ENCODE peak calls at places on chromosomes 2 and 18, in six cellular contexts. W is A549; S is K562; C is stimulated activated CD4-positive, alpha-beta T cell treated with anti-CD3 and anti-CD28 coated beads, Interleukin-4, amount 100 ng/mL, for 24 hours; D is NCI-H2081; G is COR-L47. K is an unnamed sample.

GRCh38 chr2:61962095-61962984 is 56.9 kb downstream of the COMMD1 start:
- DNase-seq in W (no peak), C (no peak), G (no peak), D (no peak), S (no peak), K (no peak)

GRCh38 chr2:74048843-74049519 is 64.3 kb downstream of the TET3 start:
- DNase-seq in W (no peak), D (no peak), G (no peak), S (peak), C (no peak), K (no peak)

GRCh38 chr2:241977557-241978300 is 108.2 kb downstream of the RTP5 start:
- DNase-seq in S (no peak), G (no peak), D (no peak), W (no peak), C (no peak), K (no peak)

GRCh38 chr18:3411854-3412268 is 38.1 kb upstream of the TGIF1 start:
- DNase-seq in S (no peak), G (no peak), W (peak), C (peak), D (no peak), K (no peak)

GRCh38 chr2:124894199-124894598 is 869.1 kb downstream of the CNTNAP5 start:
- DNase-seq in C (no peak), W (no peak), S (no peak), G (no peak), D (no peak), K (no peak)

GRCh38 chr2:9895669-9896068 is 52.4 kb downstream of the TAF1B start:
- DNase-seq in G (no peak), W (no peak), S (no peak), C (no peak), D (no peak), K (no peak)

GRCh38 chr2:219124379-219125110 is 36.1 kb downstream of the NHEJ1 start:
- DNase-seq in G (no peak), C (peak), W (no peak), D (no peak), S (peak), K (peak)

GRCh38 chr2:40158781-40159180 is 293.1 kb downstream of the SLC8A1 start:
- DNase-seq in D (no peak), S (no peak), W (no peak), G (no peak), C (no peak), K (no peak)

GRCh38 chr2:218961229-218961628 is 1.8 kb downstream of the CDK5R2 start:
- DNase-seq in W (no peak), D (no peak), G (no peak), C (no peak), S (no peak), K (no peak)

GRCh38 chr2:232476791-232477190 is 10.8 kb downstream of the ECEL1 start:
- DNase-seq in G (no peak), W (no peak), C (no peak), D (no peak), S (no peak), K (no peak)

GRCh38 chr18:43108882-43109281 is 6.6 kb downstream of the RIT2 start:
- DNase-seq in G (no peak), S (no peak), C (no peak), W (no peak), D (no peak), K (no peak)

GRCh38 chr2:64643838-64644219 is 9.9 kb downstream of the SERTAD2 start:
- DNase-seq in D (no peak), S (no peak), G (no peak), W (no peak), C (no peak), K (no peak)

GRCh38 chr2:162261032-162261945 is 18.0 kb upstream of the FAP start:
- DNase-seq in S (no peak), G (no peak), D (no peak), W (no peak), C (no peak), K (peak)

GRCh38 chr2:11932896-11933295 is 186.5 kb downstream of the LPIN1 start:
- DNase-seq in D (no peak), S (no peak), C (no peak), G (no peak), W (no peak), K (no peak)

GRCh38 chr18:36153771-36154170 is 24.1 kb downstream of the ELP2 start:
- DNase-seq in G (no peak), C (no peak), W (no peak), D (no peak), S (no peak), K (no peak)

GRCh38 chr18:48157956-48158355 is 227.5 kb upstream of the SMAD2 start:
- DNase-seq in G (peak), S (no peak), D (peak), W (no peak), C (no peak), K (no peak)

GRCh38 chr2:111671426-111672150 is 212.4 kb downstream of the ANAPC1 start:
- DNase-seq in D (no peak), W (peak), G (no peak), C (no peak), S (no peak), K (no peak)

GRCh38 chr2:174341995-174342571 is 7.3 kb downstream of the SP9 start:
- DNase-seq in G (no peak), C (no peak), S (no peak), W (no peak), D (no peak), K (no peak)

GRCh38 chr2:62741954-62742722 is 36.6 kb downstream of the EHBP1 start:
- DNase-seq in C (no peak), W (no peak), G (no peak), D (no peak), S (no peak), K (no peak)

GRCh38 chr2:187748958-187749357 is 194.7 kb upstream of the TFPI start:
- DNase-seq in G (no peak), C (no peak), S (no peak), D (no peak), W (no peak), K (no peak)

GRCh38 chr2:25313711-25314513 is 27.8 kb downstream of the DNMT3A start:
- DNase-seq in D (no peak), C (peak), G (no peak), W (no peak), S (no peak), K (no peak)

GRCh38 chr2:125642032-125642431 is 1013.9 kb upstream of the GYPC start:
- DNase-seq in D (no peak), G (no peak), W (no peak), S (no peak), C (no peak), K (no peak)

GRCh38 chr18:44781890-44782289 is 101.2 kb downstream of the SETBP1 start:
- DNase-seq in S (no peak), G (no peak), D (no peak), W (no peak), C (no peak), K (no peak)

GRCh38 chr2:47046271-47046670 is 108.8 kb downstream of the STPG4 start:
- DNase-seq in G (peak), D (peak), C (no peak), S (no peak), W (no peak), K (no peak)

GRCh38 chr2:241481687-241482086 is 26.7 kb downstream of the STK25 start:
- DNase-seq in D (no peak), W (no peak), S (no peak), G (no peak), C (no peak), K (no peak)

GRCh38 chr18:60112369-60112768 is 212.6 kb downstream of the PMAIP1 start:
- DNase-seq in S (no peak), G (no peak), W (no peak), D (no peak), C (no peak), K (no peak)

K was measured in CMK.